ENCODE peak calls at places on chromosomes 7 and 10, in five cellular contexts. One of them, this sample, is unnamed. For H3K27me3, the result is how much of the 10 kb centered on the place peaks cover.

GRCh38 chr7:31890198-31890597 is 180.0 kb downstream of the PDE1C start:
- DNase-seq in HCT116: no peak
- DNase-seq in hepatocyte: no peak
- DNase-seq in PC-3: no peak
- DNase-seq in GM23248: peak
- DNase-seq in this sample: no peak

GRCh38 chr7:91344911-91345310 is 80.7 kb downstream of the FZD1 start:
- DNase-seq in HCT116: no peak
- DNase-seq in hepatocyte: no peak
- DNase-seq in PC-3: no peak
- DNase-seq in GM23248: no peak
- DNase-seq in this sample: no peak

GRCh38 chr7:10998984-10999757 is 25.5 kb downstream of the PHF14 start:
- DNase-seq in HCT116: no peak
- DNase-seq in hepatocyte: no peak
- DNase-seq in PC-3: no peak
- DNase-seq in GM23248: no peak
- DNase-seq in this sample: peak

GRCh38 chr10:126175586-126176258 is 212.6 kb downstream of the ADAM12 start:
- DNase-seq in HCT116: no peak
- DNase-seq in hepatocyte: no peak
- DNase-seq in PC-3: no peak
- DNase-seq in GM23248: no peak
- DNase-seq in this sample: peak

GRCh38 chr10:8225232-8225631 is 170.7 kb downstream of the GATA3 start:
- DNase-seq in HCT116: no peak
- DNase-seq in hepatocyte: no peak
- DNase-seq in PC-3: no peak
- DNase-seq in GM23248: no peak
- DNase-seq in this sample: no peak

GRCh38 chr10:106185991-106186390 is 978.5 kb downstream of the SORCS1 start:
- DNase-seq in HCT116: no peak
- DNase-seq in hepatocyte: no peak
- DNase-seq in PC-3: no peak
- DNase-seq in GM23248: peak
- DNase-seq in this sample: no peak

GRCh38 chr7:76234931-76235441 is 33.3 kb downstream of the SRRM3 start:
- DNase-seq in HCT116: peak
- DNase-seq in hepatocyte: peak
- DNase-seq in PC-3: peak
- DNase-seq in GM23248: peak
- DNase-seq in this sample: peak

GRCh38 chr10:102780246-102780645 is 36.5 kb downstream of the WBP1L start:
- DNase-seq in HCT116: no peak
- DNase-seq in hepatocyte: no peak
- DNase-seq in PC-3: peak
- DNase-seq in GM23248: peak
- DNase-seq in this sample: no peak

GRCh38 chr7:100247152-100247757 is 27.5 kb downstream of the PVRIG start:
- DNase-seq in HCT116: peak
- DNase-seq in hepatocyte: peak
- DNase-seq in PC-3: peak
- DNase-seq in GM23248: peak
- DNase-seq in this sample: peak

GRCh38 chr7:83359108-83359507 is 196.4 kb upstream of the PCLO start:
- DNase-seq in HCT116: no peak
- DNase-seq in hepatocyte: no peak
- DNase-seq in PC-3: no peak
- DNase-seq in GM23248: no peak
- DNase-seq in this sample: no peak

GRCh38 chr10:34699904-34700303 is 115.2 kb downstream of the PARD3 start:
- DNase-seq in HCT116: no peak
- DNase-seq in hepatocyte: no peak
- DNase-seq in PC-3: peak
- DNase-seq in GM23248: no peak
- DNase-seq in this sample: no peak

GRCh38 chr10:100632027-100632426 is 96.3 kb downstream of the HIF1AN start:
- DNase-seq in HCT116: no peak
- DNase-seq in hepatocyte: no peak
- DNase-seq in PC-3: no peak
- DNase-seq in GM23248: no peak
- DNase-seq in this sample: no peak
- H3K27me3 ChIP-seq in HCT116: under half
- H3K27me3 ChIP-seq in hepatocyte: under half
- H3K27me3 ChIP-seq in PC-3: under half
- H3K27me3 ChIP-seq in GM23248: under half
- H3K27me3 ChIP-seq in this sample: half or more

GRCh38 chr7:29885626-29886025 is 79.3 kb downstream of the WIPF3 start:
- DNase-seq in HCT116: no peak
- DNase-seq in hepatocyte: no peak
- DNase-seq in PC-3: no peak
- DNase-seq in GM23248: no peak
- DNase-seq in this sample: no peak
- TF ChIP-seq EZH2phosphoT487 in HCT116: no peak
- TF ChIP-seq EZH2phosphoT487 in hepatocyte: no peak
- TF ChIP-seq EZH2phosphoT487 in PC-3: no peak
- TF ChIP-seq EZH2phosphoT487 in GM23248: no peak
- TF ChIP-seq EZH2phosphoT487 in this sample: no peak

DNA sequence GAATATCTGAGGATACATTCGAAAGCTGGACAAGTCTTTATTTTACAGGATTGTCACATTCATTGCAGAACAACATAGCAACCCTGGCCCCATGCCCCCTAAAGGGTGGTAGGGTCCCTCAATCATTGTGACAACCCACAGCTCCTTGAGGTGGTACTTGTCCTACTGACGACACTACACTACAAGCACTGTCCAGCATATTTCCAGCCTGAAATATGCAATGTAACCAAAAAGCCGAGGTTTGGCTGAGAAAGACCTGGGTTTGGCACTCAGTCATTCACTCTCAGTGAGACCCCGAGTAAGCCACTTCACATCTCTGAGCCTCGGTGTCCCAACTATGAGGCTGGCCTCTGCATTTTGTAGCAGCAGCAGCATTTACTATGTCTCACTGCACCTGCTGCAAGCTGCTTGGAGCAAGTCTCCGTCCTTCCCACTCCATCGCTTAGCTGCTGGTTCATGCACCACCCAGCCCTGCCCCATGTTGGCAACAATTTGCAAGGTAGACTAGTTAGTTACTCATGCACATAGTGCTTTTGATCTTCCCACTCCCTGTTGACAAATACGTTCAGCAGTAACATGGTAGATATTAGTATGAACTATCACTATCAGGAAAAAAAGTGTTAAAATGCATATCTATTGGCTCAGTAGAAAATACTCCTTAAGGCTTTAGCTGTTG is 43.6 kb upstream of the TNPO3 start:
- DNase-seq in HCT116: no peak
- DNase-seq in hepatocyte: no peak
- DNase-seq in PC-3: peak
- DNase-seq in GM23248: peak
- DNase-seq in this sample: no peak
- H3K27me3 ChIP-seq in HCT116: under half
- H3K27me3 ChIP-seq in hepatocyte: under half
- H3K27me3 ChIP-seq in PC-3: under half
- H3K27me3 ChIP-seq in GM23248: under half
- H3K27me3 ChIP-seq in this sample: under half

DNA sequence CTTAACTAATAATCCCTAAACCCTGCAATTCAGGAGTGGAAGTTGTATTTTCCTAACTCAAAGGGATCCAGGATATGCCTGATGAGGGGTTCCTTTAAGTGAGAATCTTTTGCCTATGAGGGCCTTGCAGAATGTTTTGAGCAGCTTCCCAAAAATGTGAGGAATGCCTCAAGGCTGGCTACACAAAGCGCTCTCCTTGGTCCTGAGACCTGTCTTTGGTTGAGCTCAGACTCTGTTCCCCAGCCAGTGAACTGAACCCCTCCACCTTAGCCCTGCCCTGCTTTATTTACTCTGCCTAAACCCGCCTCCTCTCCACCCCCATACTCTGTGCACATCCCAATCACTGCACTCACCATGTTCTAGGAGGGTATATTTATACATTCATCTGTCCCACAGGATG is 108.6 kb downstream of the NRCAM start:
- DNase-seq in HCT116: no peak
- DNase-seq in hepatocyte: peak
- DNase-seq in PC-3: peak
- DNase-seq in GM23248: peak
- DNase-seq in this sample: peak
- TF ChIP-seq EZH2phosphoT487 in HCT116: no peak
- TF ChIP-seq EZH2phosphoT487 in hepatocyte: no peak
- TF ChIP-seq EZH2phosphoT487 in PC-3: no peak
- TF ChIP-seq EZH2phosphoT487 in GM23248: no peak
- TF ChIP-seq EZH2phosphoT487 in this sample: no peak

DNA sequence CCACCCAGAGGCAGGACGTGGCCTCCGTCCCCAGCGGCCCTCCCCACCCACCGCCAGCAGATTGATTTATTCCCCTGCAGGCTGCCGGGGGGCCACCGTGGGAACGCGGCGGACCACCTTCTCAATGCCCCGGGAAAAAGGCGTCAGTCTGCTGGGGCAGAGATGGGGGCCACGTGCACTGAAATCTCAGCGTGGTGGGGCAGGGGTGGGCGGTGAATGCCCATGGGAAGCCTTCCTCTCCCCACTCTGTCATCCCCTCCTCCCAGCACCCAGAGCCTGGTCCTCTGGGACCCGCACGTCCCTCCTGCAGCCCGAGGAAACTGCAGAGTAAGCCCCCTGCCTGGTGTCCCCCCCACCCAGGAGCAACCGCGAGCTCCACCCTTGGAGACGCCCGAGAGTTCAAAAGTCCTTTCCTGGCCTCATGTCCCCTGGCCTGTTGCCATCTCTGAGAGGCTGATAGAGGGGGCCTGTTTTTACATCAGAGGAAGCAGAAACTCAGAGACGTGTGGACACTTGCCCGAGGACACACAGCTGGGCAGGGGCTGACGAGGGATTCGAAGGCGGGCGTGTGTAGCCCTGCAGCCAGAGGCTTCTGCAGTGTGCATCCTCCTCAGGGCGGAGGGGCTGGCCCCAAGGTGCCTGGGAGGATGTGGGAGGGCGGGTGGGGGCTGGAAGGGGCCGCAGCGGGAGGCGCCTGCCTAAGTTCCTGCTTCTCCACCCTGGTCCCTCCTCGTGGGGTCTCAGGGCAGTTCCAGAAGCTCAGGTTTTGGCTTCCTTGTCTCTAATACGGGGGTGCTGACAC is 21.8 kb downstream of the UNCX start:
- DNase-seq in HCT116: no peak
- DNase-seq in hepatocyte: no peak
- DNase-seq in PC-3: no peak
- DNase-seq in GM23248: no peak
- DNase-seq in this sample: no peak
- H3K27me3 ChIP-seq in HCT116: under half
- H3K27me3 ChIP-seq in hepatocyte: under half
- H3K27me3 ChIP-seq in PC-3: under half
- H3K27me3 ChIP-seq in GM23248: half or more
- H3K27me3 ChIP-seq in this sample: half or more

DNA sequence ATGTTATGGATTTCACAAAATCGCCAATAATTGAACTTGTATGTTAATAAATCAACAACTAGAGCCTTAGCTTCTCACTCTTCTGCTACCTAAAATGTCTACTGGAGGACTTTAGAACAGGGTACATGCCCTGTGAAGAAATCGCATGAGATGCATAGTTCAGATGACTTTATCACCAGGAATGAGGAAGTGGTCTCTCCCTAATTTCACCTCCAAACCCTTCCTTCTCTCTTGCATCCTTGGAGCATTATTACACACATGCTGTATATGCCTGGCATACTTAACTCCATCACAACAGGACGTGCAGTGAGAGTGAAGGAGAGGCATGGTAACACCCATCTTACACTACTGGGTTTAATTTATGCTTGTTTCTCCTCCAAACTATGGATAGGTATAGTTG is 27.8 kb downstream of the RHEB start:
- DNase-seq in HCT116: peak
- DNase-seq in hepatocyte: peak
- DNase-seq in PC-3: peak
- DNase-seq in GM23248: peak
- DNase-seq in this sample: no peak
- TF ChIP-seq EZH2phosphoT487 in HCT116: no peak
- TF ChIP-seq EZH2phosphoT487 in hepatocyte: no peak
- TF ChIP-seq EZH2phosphoT487 in PC-3: no peak
- TF ChIP-seq EZH2phosphoT487 in GM23248: no peak
- TF ChIP-seq EZH2phosphoT487 in this sample: no peak

This sample was measured in neural progenitor cell.